ENCODE peak calls at places on chromosome 3, in seven cellular contexts. S is fibroblast of pulmonary artery, Q is DND-41, J is lower lobe of right lung, V is psoas muscle, H is mucosa of descending colon, A is BJ. F is an unnamed sample.

GRCh38 chr3:88807471-88808090 is 299.8 kb upstream of the EPHA3 start:
- DNase-seq in S (peak), Q (no peak), J (no peak), V (no peak), H (no peak), A (peak), F (peak)

GRCh38 chr3:118974356-118975097 is 60.1 kb downstream of the IGSF11 start:
- DNase-seq in S (no peak), Q (no peak), J (no peak), V (no peak), H (no peak), A (no peak), F (no peak)

GRCh38 chr3:65854606-65855304 is 184.0 kb downstream of the MAGI1 start:
- DNase-seq in S (no peak), Q (no peak), J (no peak), V (no peak), H (peak), A (no peak), F (no peak)

GRCh38 chr3:79162653-79163052 is 605.1 kb downstream of the ROBO1 start:
- DNase-seq in S (no peak), Q (no peak), J (no peak), V (no peak), H (no peak), A (no peak), F (no peak)

GRCh38 chr3:30729512-30729911 is 123.1 kb downstream of the TGFBR2 start:
- DNase-seq in S (no peak), Q (no peak), J (no peak), V (no peak), H (no peak), A (no peak), F (no peak)

GRCh38 chr3:188002626-188003138 is 151.3 kb upstream of the LPP start:
- DNase-seq in S (no peak), Q (no peak), J (no peak), V (no peak), H (no peak), A (no peak), F (no peak)

GRCh38 chr3:28388978-28389377 is 40.4 kb upstream of the AZI2 start:
- DNase-seq in S (no peak), Q (no peak), J (no peak), V (no peak), H (no peak), A (no peak), F (no peak)

GRCh38 chr3:105532251-105532650 is 165.5 kb downstream of the ALCAM start:
- DNase-seq in S (no peak), Q (no peak), J (no peak), V (no peak), H (no peak), A (no peak), F (no peak)

GRCh38 chr3:181851063-181851462 is 139.3 kb downstream of the SOX2 start:
- DNase-seq in S (no peak), Q (no peak), J (no peak), V (no peak), H (no peak), A (no peak), F (no peak)

GRCh38 chr3:47782538-47783308 is 1.0 kb upstream of the SMARCC1 start:
- DNase-seq in S (no peak), Q (no peak), J (no peak), V (no peak), H (no peak), A (no peak), F (no peak)

GRCh38 chr3:156211583-156211982 is 91.2 kb downstream of the KCNAB1 start:
- DNase-seq in S (peak), Q (no peak), J (no peak), V (no peak), H (no peak), A (no peak), F (peak)

GRCh38 chr3:95097493-95097892 is 1034.6 kb downstream of the NSUN3 start:
- DNase-seq in S (no peak), Q (no peak), J (no peak), V (no peak), H (peak), A (no peak), F (no peak)

GRCh38 chr3:174863488-174863887 is 4.4 kb downstream of the NAALADL2 start:
- DNase-seq in S (no peak), Q (no peak), J (no peak), V (no peak), H (peak), A (no peak), F (no peak)

GRCh38 chr3:129758921-129759320 is 134.6 kb downstream of the TMCC1 start:
- DNase-seq in S (no peak), Q (no peak), J (no peak), V (no peak), H (no peak), A (no peak), F (no peak)
- H3K4me3 ChIP-seq in S (no peak), Q (no peak), J (no peak), V (no peak), H (no peak), A (no peak), F (no peak)

GRCh38 chr3:60742606-60743145 is 508.6 kb downstream of the FHIT start:
- DNase-seq in S (peak), Q (no peak), J (no peak), V (peak), H (no peak), A (no peak), F (peak)
- TF ChIP-seq CTCF in S (peak), Q (no peak), J (no peak), V (peak), H (no peak), A (no peak), F (peak)

GRCh38 chr3:104437891-104438290 is 928.8 kb upstream of the ALCAM start:
- DNase-seq in S (peak), Q (no peak), J (no peak), V (no peak), H (no peak), A (no peak), F (peak)
- H3K4me3 ChIP-seq in S (no peak), Q (no peak), J (no peak), V (no peak), H (no peak), A (no peak), F (no peak)

DNA sequence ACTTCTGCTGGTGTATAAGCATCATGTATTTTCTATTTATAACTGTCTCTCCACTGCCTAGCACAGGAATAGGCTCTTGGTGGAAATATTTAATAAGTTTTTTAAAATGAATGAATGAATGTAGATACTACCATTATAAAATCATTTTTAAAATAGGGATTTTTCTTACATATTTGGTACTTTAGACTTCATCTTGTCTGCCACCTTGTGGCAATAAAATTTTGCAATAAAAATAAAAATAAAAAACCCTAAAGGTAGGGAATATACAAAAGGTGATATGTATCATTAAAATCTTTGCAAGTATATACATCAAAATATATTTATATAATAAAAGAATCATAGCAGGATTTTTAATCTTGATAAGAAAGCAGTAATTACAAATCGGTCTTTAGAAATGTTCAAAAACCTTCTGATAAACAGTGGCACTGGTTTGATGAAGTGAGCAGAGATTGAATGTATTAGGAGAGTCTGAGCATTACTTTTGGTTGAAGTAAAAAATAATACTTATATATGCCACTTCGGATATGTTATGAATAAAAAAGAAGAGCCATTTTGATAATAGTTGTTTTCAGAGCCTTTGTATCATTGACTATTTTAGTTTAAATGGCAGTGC is 95.2 kb downstream of the SPATA16 start:
- DNase-seq in S (peak), Q (no peak), J (no peak), V (no peak), H (no peak), A (no peak), F (no peak)
- TF ChIP-seq CTCF in S (peak), Q (peak), J (peak), V (no peak), H (no peak), A (peak), F (peak)

DNA sequence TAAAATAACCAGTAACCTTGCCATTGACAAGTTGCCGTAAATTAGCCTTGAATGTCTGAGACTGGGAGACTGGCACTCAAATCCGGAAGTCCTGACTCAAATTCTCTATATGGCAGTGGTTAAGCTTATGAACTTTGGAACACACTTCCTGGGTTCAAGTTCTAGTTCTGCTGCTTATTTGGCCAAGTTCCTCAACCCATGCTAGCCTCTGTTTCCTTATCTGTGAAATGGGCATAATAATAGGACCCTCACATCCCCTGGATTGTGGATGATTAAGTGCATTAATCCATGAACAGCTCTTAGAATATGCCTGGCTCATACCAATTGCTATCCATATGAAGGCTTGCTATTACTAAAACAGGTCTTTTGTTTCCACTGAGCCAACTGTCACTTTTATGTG is 311.5 kb downstream of the EDEM1 start:
- DNase-seq in S (no peak), Q (no peak), J (no peak), V (no peak), H (no peak), A (no peak), F (no peak)
- H3K4me3 ChIP-seq in S (no peak), Q (no peak), J (no peak), V (no peak), H (no peak), A (no peak), F (no peak)

DNA sequence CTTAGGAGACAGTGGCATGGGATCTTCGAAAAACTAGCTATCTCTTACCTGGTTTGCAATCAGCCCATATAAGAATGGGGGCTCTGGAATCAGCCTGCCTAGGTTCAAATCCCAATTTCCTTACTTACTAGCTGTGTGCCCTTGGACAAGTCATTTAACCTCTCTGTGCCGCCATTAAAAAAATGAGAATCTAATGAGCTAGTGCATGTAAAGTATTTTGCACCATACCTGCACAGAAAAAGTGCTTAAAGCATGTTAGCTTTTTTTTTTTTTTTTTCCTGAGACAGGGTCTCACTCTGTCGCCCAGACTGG is 181.8 kb downstream of the SHQ1 start:
- DNase-seq in S (no peak), Q (no peak), J (no peak), V (no peak), H (no peak), A (no peak), F (no peak)
- TF ChIP-seq CTCF in S (no peak), Q (no peak), J (no peak), V (no peak), H (no peak), A (no peak), F (no peak)

GRCh38 chr3:134621824-134622223 is 29.0 kb downstream of the KY start:
- DNase-seq in S (peak), Q (no peak), J (no peak), V (no peak), H (no peak), A (no peak), F (no peak)
- H3K4me3 ChIP-seq in S (no peak), Q (no peak), J (no peak), V (no peak), H (no peak), A (no peak), F (no peak)

DNA sequence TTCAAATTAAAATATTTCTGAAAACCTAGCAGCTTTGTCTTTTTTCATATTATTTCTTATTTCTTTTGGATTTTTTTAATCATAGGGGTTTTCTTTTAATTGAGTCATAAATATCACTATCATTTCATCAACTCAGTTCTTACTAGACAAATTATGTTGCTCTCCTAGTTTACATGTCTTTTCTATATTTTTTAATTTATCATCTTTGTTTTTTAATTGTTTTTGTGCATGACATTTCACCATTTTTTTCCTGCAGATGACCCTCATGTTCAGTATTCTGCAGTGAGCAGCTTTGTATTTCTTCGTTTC is 89.9 kb downstream of the RASA2 start:
- DNase-seq in S (no peak), Q (no peak), J (no peak), V (no peak), H (no peak), A (no peak), F (no peak)
- TF ChIP-seq CTCF in S (no peak), Q (no peak), J (no peak), V (no peak), H (no peak), A (no peak), F (no peak)

DNA sequence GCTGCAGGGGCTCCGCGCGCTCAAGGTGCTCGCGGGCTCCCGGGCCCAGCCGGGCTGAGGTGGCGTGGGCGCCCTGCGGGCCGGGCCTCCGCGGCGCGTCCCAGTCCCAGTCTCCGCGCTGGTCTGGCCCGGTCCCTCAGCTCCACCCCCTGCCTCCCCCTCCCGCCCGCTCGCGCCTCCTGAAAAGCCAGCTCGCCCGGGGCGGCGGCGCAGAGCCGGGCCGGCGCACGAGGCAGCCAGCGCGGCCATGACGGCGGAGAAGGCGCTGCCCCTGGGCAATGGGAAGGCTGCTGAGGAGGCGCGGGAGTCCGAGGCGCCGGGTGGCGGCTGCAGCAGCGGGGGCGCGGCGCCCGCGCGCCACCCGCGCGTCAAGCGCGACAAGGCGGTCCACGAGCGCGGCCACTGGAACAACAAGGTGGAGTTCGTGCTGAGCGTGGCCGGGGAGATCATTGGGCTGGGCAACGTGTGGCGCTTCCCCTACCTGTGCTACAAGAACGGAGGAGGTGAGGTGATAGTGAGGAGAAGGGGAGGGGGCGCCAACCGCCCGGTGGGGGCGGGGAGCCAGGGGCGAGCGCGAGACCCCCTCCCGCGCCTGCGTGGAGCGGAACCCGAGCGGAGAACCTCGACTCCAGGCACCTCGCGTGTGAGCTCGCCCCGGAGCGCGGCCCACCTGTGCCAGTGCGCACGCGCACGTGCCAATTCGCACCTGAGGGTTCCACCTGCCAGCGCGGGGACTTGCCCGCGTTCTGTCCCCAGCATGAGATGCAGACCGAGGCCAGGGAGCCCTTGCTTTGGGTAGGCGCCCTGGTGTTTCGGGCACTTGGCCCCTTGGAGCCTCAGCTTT is at the start of gene SLC6A11:
- DNase-seq in S (no peak), Q (no peak), J (no peak), V (no peak), H (no peak), A (no peak), F (no peak)
- H3K4me3 ChIP-seq in S (no peak), Q (no peak), J (peak), V (peak), H (no peak), A (no peak), F (no peak)

DNA sequence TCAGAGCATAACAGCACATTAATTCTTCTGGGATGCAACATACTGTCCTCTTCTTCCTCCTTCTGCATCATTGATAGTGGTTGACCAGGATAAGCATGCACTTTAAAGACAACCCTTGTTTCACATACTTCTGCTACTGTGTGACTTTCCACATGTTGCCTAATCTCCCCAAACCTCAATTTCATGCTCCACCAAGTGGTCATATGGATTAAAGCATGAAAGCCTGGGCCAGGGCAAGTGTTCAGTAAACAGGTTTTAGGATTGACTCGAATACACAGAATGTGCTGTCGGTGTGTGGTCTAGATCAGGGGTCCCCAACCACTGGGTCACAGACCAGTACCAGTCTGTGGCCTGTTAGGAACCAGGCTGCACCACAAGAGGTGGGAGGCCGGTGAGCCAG is 22.5 kb upstream of the BFSP2 start:
- DNase-seq in S (peak), Q (no peak), J (no peak), V (no peak), H (no peak), A (no peak), F (peak)
- TF ChIP-seq CTCF in S (peak), Q (peak), J (peak), V (peak), H (no peak), A (peak), F (peak)